ENCODE peak calls at places on chromosomes 16 and 17, in ten cellular contexts. One of them, this sample, is unnamed.

GRCh38 chr17:7404737-7405412 is 978 bp upstream of the TMEM256 start:
- DNase-seq in effector memory CD8-positive, alpha-beta T cell: no peak
- DNase-seq in H7: peak
- DNase-seq in activated CD8-positive, alpha-beta memory T cell treated with anti-CD3 and anti-CD28 coated beads for 1 hour: peak
- DNase-seq in transverse colon: no peak
- DNase-seq in iPS DF 6.9: no peak
- DNase-seq in BE2C: no peak
- DNase-seq in NCI-H1105 treated with DMSO at 0.1 percent for 48 hours: no peak
- DNase-seq in A549: peak
- DNase-seq in NCI-H460: no peak
- DNase-seq in this sample: no peak

GRCh38 chr16:29820271-29820701 is at the start of gene MVP:
- DNase-seq in NCI-H1105 treated with DMSO at 0.1 percent for 48 hours: peak
- DNase-seq in A549: peak
- DNase-seq in BE2C: peak
- DNase-seq in transverse colon: peak
- DNase-seq in NCI-H460: no peak
- DNase-seq in activated CD8-positive, alpha-beta memory T cell treated with anti-CD3 and anti-CD28 coated beads for 1 hour: no peak
- DNase-seq in iPS DF 6.9: no peak
- DNase-seq in H7: no peak
- DNase-seq in effector memory CD8-positive, alpha-beta T cell: peak
- DNase-seq in this sample: no peak

GRCh38 chr17:63150994-63151464 is 185.0 kb downstream of the TANC2 start:
- DNase-seq in iPS DF 6.9: no peak
- DNase-seq in NCI-H460: no peak
- DNase-seq in NCI-H1105 treated with DMSO at 0.1 percent for 48 hours: peak
- DNase-seq in activated CD8-positive, alpha-beta memory T cell treated with anti-CD3 and anti-CD28 coated beads for 1 hour: no peak
- DNase-seq in A549: no peak
- DNase-seq in transverse colon: no peak
- DNase-seq in effector memory CD8-positive, alpha-beta T cell: no peak
- DNase-seq in H7: no peak
- DNase-seq in BE2C: no peak
- DNase-seq in this sample: no peak

GRCh38 chr17:4509402-4509801 is 10.7 kb downstream of the SPNS2 start:
- DNase-seq in transverse colon: no peak
- DNase-seq in NCI-H1105 treated with DMSO at 0.1 percent for 48 hours: no peak
- DNase-seq in A549: no peak
- DNase-seq in BE2C: no peak
- DNase-seq in effector memory CD8-positive, alpha-beta T cell: no peak
- DNase-seq in H7: no peak
- DNase-seq in iPS DF 6.9: no peak
- DNase-seq in activated CD8-positive, alpha-beta memory T cell treated with anti-CD3 and anti-CD28 coated beads for 1 hour: no peak
- DNase-seq in NCI-H460: no peak
- DNase-seq in this sample: no peak

GRCh38 chr17:14298221-14298994 is 2.5 kb upstream of the HS3ST3B1 start:
- DNase-seq in iPS DF 6.9: no peak
- DNase-seq in NCI-H460: no peak
- DNase-seq in effector memory CD8-positive, alpha-beta T cell: no peak
- DNase-seq in BE2C: no peak
- DNase-seq in activated CD8-positive, alpha-beta memory T cell treated with anti-CD3 and anti-CD28 coated beads for 1 hour: no peak
- DNase-seq in transverse colon: no peak
- DNase-seq in NCI-H1105 treated with DMSO at 0.1 percent for 48 hours: no peak
- DNase-seq in H7: peak
- DNase-seq in A549: no peak
- DNase-seq in this sample: no peak

GRCh38 chr17:7590743-7591142 is 849 bp upstream of the SOX15 start:
- DNase-seq in NCI-H1105 treated with DMSO at 0.1 percent for 48 hours: no peak
- DNase-seq in iPS DF 6.9: no peak
- DNase-seq in NCI-H460: no peak
- DNase-seq in BE2C: peak
- DNase-seq in H7: peak
- DNase-seq in transverse colon: no peak
- DNase-seq in effector memory CD8-positive, alpha-beta T cell: no peak
- DNase-seq in activated CD8-positive, alpha-beta memory T cell treated with anti-CD3 and anti-CD28 coated beads for 1 hour: no peak
- DNase-seq in A549: peak
- DNase-seq in this sample: no peak

GRCh38 chr16:86038923-86039310 is 140.0 kb downstream of the IRF8 start:
- DNase-seq in transverse colon: peak
- DNase-seq in NCI-H460: no peak
- DNase-seq in BE2C: no peak
- DNase-seq in NCI-H1105 treated with DMSO at 0.1 percent for 48 hours: no peak
- DNase-seq in effector memory CD8-positive, alpha-beta T cell: no peak
- DNase-seq in activated CD8-positive, alpha-beta memory T cell treated with anti-CD3 and anti-CD28 coated beads for 1 hour: no peak
- DNase-seq in H7: no peak
- DNase-seq in A549: no peak
- DNase-seq in iPS DF 6.9: no peak
- DNase-seq in this sample: no peak

GRCh38 chr17:39177256-39177655 is 11.3 kb upstream of the ARL5C start:
- DNase-seq in effector memory CD8-positive, alpha-beta T cell: no peak
- DNase-seq in BE2C: peak
- DNase-seq in NCI-H460: no peak
- DNase-seq in A549: no peak
- DNase-seq in activated CD8-positive, alpha-beta memory T cell treated with anti-CD3 and anti-CD28 coated beads for 1 hour: no peak
- DNase-seq in iPS DF 6.9: no peak
- DNase-seq in transverse colon: no peak
- DNase-seq in H7: peak
- DNase-seq in NCI-H1105 treated with DMSO at 0.1 percent for 48 hours: no peak
- DNase-seq in this sample: no peak

GRCh38 chr16:3654249-3654991 is at the start of gene DNASE1:
- DNase-seq in transverse colon: peak
- DNase-seq in H7: peak
- DNase-seq in NCI-H1105 treated with DMSO at 0.1 percent for 48 hours: peak
- DNase-seq in BE2C: peak
- DNase-seq in NCI-H460: peak
- DNase-seq in activated CD8-positive, alpha-beta memory T cell treated with anti-CD3 and anti-CD28 coated beads for 1 hour: peak
- DNase-seq in iPS DF 6.9: peak
- DNase-seq in A549: peak
- DNase-seq in effector memory CD8-positive, alpha-beta T cell: peak
- DNase-seq in this sample: no peak

GRCh38 chr16:8493885-8494487 is 96.3 kb downstream of the TMEM114 start:
- DNase-seq in A549: no peak
- DNase-seq in effector memory CD8-positive, alpha-beta T cell: no peak
- DNase-seq in activated CD8-positive, alpha-beta memory T cell treated with anti-CD3 and anti-CD28 coated beads for 1 hour: no peak
- DNase-seq in NCI-H460: no peak
- DNase-seq in iPS DF 6.9: no peak
- DNase-seq in BE2C: no peak
- DNase-seq in H7: peak
- DNase-seq in NCI-H1105 treated with DMSO at 0.1 percent for 48 hours: no peak
- DNase-seq in transverse colon: no peak
- DNase-seq in this sample: no peak

GRCh38 chr16:81560979-81561657 is 116.5 kb downstream of the CMIP start:
- DNase-seq in BE2C: no peak
- DNase-seq in H7: no peak
- DNase-seq in NCI-H460: no peak
- DNase-seq in A549: no peak
- DNase-seq in activated CD8-positive, alpha-beta memory T cell treated with anti-CD3 and anti-CD28 coated beads for 1 hour: no peak
- DNase-seq in NCI-H1105 treated with DMSO at 0.1 percent for 48 hours: no peak
- DNase-seq in transverse colon: no peak
- DNase-seq in iPS DF 6.9: no peak
- DNase-seq in effector memory CD8-positive, alpha-beta T cell: no peak
- DNase-seq in this sample: no peak

GRCh38 chr17:2232244-2232638 is 71.3 kb downstream of the SMG6 start:
- DNase-seq in A549: no peak
- DNase-seq in BE2C: no peak
- DNase-seq in NCI-H1105 treated with DMSO at 0.1 percent for 48 hours: no peak
- DNase-seq in iPS DF 6.9: no peak
- DNase-seq in H7: no peak
- DNase-seq in transverse colon: no peak
- DNase-seq in activated CD8-positive, alpha-beta memory T cell treated with anti-CD3 and anti-CD28 coated beads for 1 hour: no peak
- DNase-seq in NCI-H460: no peak
- DNase-seq in effector memory CD8-positive, alpha-beta T cell: no peak
- DNase-seq in this sample: no peak

GRCh38 chr17:45677770-45678169 is 106.3 kb upstream of the CRHR1 start:
- DNase-seq in activated CD8-positive, alpha-beta memory T cell treated with anti-CD3 and anti-CD28 coated beads for 1 hour: no peak
- DNase-seq in BE2C: no peak
- DNase-seq in iPS DF 6.9: no peak
- DNase-seq in A549: no peak
- DNase-seq in NCI-H1105 treated with DMSO at 0.1 percent for 48 hours: no peak
- DNase-seq in H7: no peak
- DNase-seq in NCI-H460: no peak
- DNase-seq in transverse colon: no peak
- DNase-seq in effector memory CD8-positive, alpha-beta T cell: no peak
- DNase-seq in this sample: no peak

GRCh38 chr17:51263001-51263400 is 2.7 kb downstream of the UTP18 start:
- DNase-seq in BE2C: no peak
- DNase-seq in effector memory CD8-positive, alpha-beta T cell: no peak
- DNase-seq in transverse colon: no peak
- DNase-seq in NCI-H460: no peak
- DNase-seq in iPS DF 6.9: no peak
- DNase-seq in H7: no peak
- DNase-seq in activated CD8-positive, alpha-beta memory T cell treated with anti-CD3 and anti-CD28 coated beads for 1 hour: no peak
- DNase-seq in NCI-H1105 treated with DMSO at 0.1 percent for 48 hours: no peak
- DNase-seq in A549: no peak
- DNase-seq in this sample: no peak

GRCh38 chr16:70737377-70738082 is 51.7 kb upstream of the MTSS2 start:
- DNase-seq in transverse colon: peak
- DNase-seq in H7: peak
- DNase-seq in A549: no peak
- DNase-seq in BE2C: peak
- DNase-seq in effector memory CD8-positive, alpha-beta T cell: peak
- DNase-seq in activated CD8-positive, alpha-beta memory T cell treated with anti-CD3 and anti-CD28 coated beads for 1 hour: peak
- DNase-seq in iPS DF 6.9: no peak
- DNase-seq in NCI-H1105 treated with DMSO at 0.1 percent for 48 hours: no peak
- DNase-seq in NCI-H460: no peak
- DNase-seq in this sample: no peak

GRCh38 chr17:15957206-15957605 is 12.3 kb downstream of the ADORA2B start:
- DNase-seq in iPS DF 6.9: no peak
- DNase-seq in effector memory CD8-positive, alpha-beta T cell: no peak
- DNase-seq in BE2C: no peak
- DNase-seq in activated CD8-positive, alpha-beta memory T cell treated with anti-CD3 and anti-CD28 coated beads for 1 hour: no peak
- DNase-seq in NCI-H1105 treated with DMSO at 0.1 percent for 48 hours: no peak
- DNase-seq in H7: no peak
- DNase-seq in NCI-H460: no peak
- DNase-seq in A549: no peak
- DNase-seq in transverse colon: no peak
- DNase-seq in this sample: no peak

GRCh38 chr17:72580321-72581127 is 459.7 kb downstream of the SOX9 start:
- DNase-seq in transverse colon: peak
- DNase-seq in A549: no peak
- DNase-seq in H7: no peak
- DNase-seq in iPS DF 6.9: no peak
- DNase-seq in NCI-H1105 treated with DMSO at 0.1 percent for 48 hours: peak
- DNase-seq in NCI-H460: no peak
- DNase-seq in BE2C: no peak
- DNase-seq in activated CD8-positive, alpha-beta memory T cell treated with anti-CD3 and anti-CD28 coated beads for 1 hour: no peak
- DNase-seq in effector memory CD8-positive, alpha-beta T cell: no peak
- DNase-seq in this sample: no peak

GRCh38 chr17:19296786-19297778 is 59.9 kb downstream of the EPN2 start:
- DNase-seq in A549: no peak
- DNase-seq in H7: no peak
- DNase-seq in effector memory CD8-positive, alpha-beta T cell: no peak
- DNase-seq in NCI-H460: no peak
- DNase-seq in activated CD8-positive, alpha-beta memory T cell treated with anti-CD3 and anti-CD28 coated beads for 1 hour: no peak
- DNase-seq in transverse colon: no peak
- DNase-seq in iPS DF 6.9: no peak
- DNase-seq in BE2C: no peak
- DNase-seq in NCI-H1105 treated with DMSO at 0.1 percent for 48 hours: no peak
- DNase-seq in this sample: no peak

This sample was measured in NCI-H2227 treated with DMSO at 0.1 percent for 48 hours.